ENCODE peak calls at places on chromosomes 1 and 21, in eight cellular contexts. One of them, this sample, is unnamed.

GRCh38 chr1:227891955-227892871 is 55.5 kb downstream of the WNT9A start:
- DNase-seq in CD8-positive, alpha-beta memory T cell: no peak
- DNase-seq in heart right ventricle: no peak
- DNase-seq in choroid plexus epithelial cell: no peak
- DNase-seq in bronchial epithelial cell: no peak
- DNase-seq in LNCaP clone FGC: no peak
- DNase-seq in left lung: peak
- DNase-seq in cardiac muscle cell: no peak
- DNase-seq in this sample: no peak

GRCh38 chr1:228045871-228046270 is 36.6 kb upstream of the ARF1 start:
- DNase-seq in LNCaP clone FGC: no peak
- DNase-seq in bronchial epithelial cell: peak
- DNase-seq in choroid plexus epithelial cell: no peak
- DNase-seq in CD8-positive, alpha-beta memory T cell: no peak
- DNase-seq in heart right ventricle: no peak
- DNase-seq in cardiac muscle cell: no peak
- DNase-seq in left lung: no peak
- DNase-seq in this sample: no peak

GRCh38 chr1:73789965-73790364 is 408.0 kb downstream of the LRRIQ3 start:
- DNase-seq in choroid plexus epithelial cell: no peak
- DNase-seq in LNCaP clone FGC: no peak
- DNase-seq in bronchial epithelial cell: peak
- DNase-seq in CD8-positive, alpha-beta memory T cell: no peak
- DNase-seq in cardiac muscle cell: no peak
- DNase-seq in left lung: no peak
- DNase-seq in heart right ventricle: no peak
- DNase-seq in this sample: no peak

GRCh38 chr1:33902486-33903209 is 38.8 kb downstream of the HMGB4 start:
- DNase-seq in cardiac muscle cell: peak
- DNase-seq in bronchial epithelial cell: no peak
- DNase-seq in LNCaP clone FGC: no peak
- DNase-seq in left lung: no peak
- DNase-seq in CD8-positive, alpha-beta memory T cell: no peak
- DNase-seq in choroid plexus epithelial cell: no peak
- DNase-seq in heart right ventricle: no peak
- DNase-seq in this sample: no peak

GRCh38 chr1:169112241-169112640 is 5.8 kb downstream of the ATP1B1 start:
- DNase-seq in bronchial epithelial cell: no peak
- DNase-seq in cardiac muscle cell: no peak
- DNase-seq in heart right ventricle: no peak
- DNase-seq in LNCaP clone FGC: no peak
- DNase-seq in choroid plexus epithelial cell: peak
- DNase-seq in left lung: no peak
- DNase-seq in CD8-positive, alpha-beta memory T cell: no peak
- DNase-seq in this sample: no peak

GRCh38 chr1:20115479-20115878 is 3.9 kb downstream of the PLA2G2D start:
- DNase-seq in left lung: no peak
- DNase-seq in cardiac muscle cell: no peak
- DNase-seq in CD8-positive, alpha-beta memory T cell: no peak
- DNase-seq in heart right ventricle: no peak
- DNase-seq in LNCaP clone FGC: no peak
- DNase-seq in bronchial epithelial cell: no peak
- DNase-seq in choroid plexus epithelial cell: no peak
- DNase-seq in this sample: no peak

GRCh38 chr1:236419502-236419901 is 25.4 kb downstream of the EDARADD start:
- DNase-seq in bronchial epithelial cell: no peak
- DNase-seq in LNCaP clone FGC: no peak
- DNase-seq in CD8-positive, alpha-beta memory T cell: no peak
- DNase-seq in choroid plexus epithelial cell: no peak
- DNase-seq in left lung: no peak
- DNase-seq in cardiac muscle cell: no peak
- DNase-seq in heart right ventricle: no peak
- DNase-seq in this sample: no peak

GRCh38 chr1:244822878-244823277 is 12.6 kb upstream of the COX20 start:
- DNase-seq in LNCaP clone FGC: no peak
- DNase-seq in choroid plexus epithelial cell: no peak
- DNase-seq in left lung: no peak
- DNase-seq in CD8-positive, alpha-beta memory T cell: no peak
- DNase-seq in bronchial epithelial cell: no peak
- DNase-seq in cardiac muscle cell: no peak
- DNase-seq in heart right ventricle: no peak
- DNase-seq in this sample: no peak

GRCh38 chr1:8358241-8358896 is 40.5 kb downstream of the SLC45A1 start:
- DNase-seq in cardiac muscle cell: no peak
- DNase-seq in choroid plexus epithelial cell: no peak
- DNase-seq in bronchial epithelial cell: no peak
- DNase-seq in left lung: no peak
- DNase-seq in CD8-positive, alpha-beta memory T cell: no peak
- DNase-seq in heart right ventricle: no peak
- DNase-seq in LNCaP clone FGC: no peak
- DNase-seq in this sample: no peak

GRCh38 chr1:51265618-51266017 is 29.5 kb downstream of the RNF11 start:
- DNase-seq in cardiac muscle cell: no peak
- DNase-seq in choroid plexus epithelial cell: no peak
- DNase-seq in bronchial epithelial cell: no peak
- DNase-seq in heart right ventricle: no peak
- DNase-seq in CD8-positive, alpha-beta memory T cell: no peak
- DNase-seq in left lung: no peak
- DNase-seq in LNCaP clone FGC: no peak
- DNase-seq in this sample: no peak

GRCh38 chr1:164787834-164788231 is 228.8 kb downstream of the PBX1 start:
- DNase-seq in LNCaP clone FGC: no peak
- DNase-seq in choroid plexus epithelial cell: peak
- DNase-seq in heart right ventricle: no peak
- DNase-seq in cardiac muscle cell: no peak
- DNase-seq in bronchial epithelial cell: peak
- DNase-seq in CD8-positive, alpha-beta memory T cell: no peak
- DNase-seq in left lung: no peak
- DNase-seq in this sample: no peak

GRCh38 chr1:26529405-26529654 is 231 bp upstream of the RPS6KA1 start:
- DNase-seq in bronchial epithelial cell: no peak
- DNase-seq in cardiac muscle cell: no peak
- DNase-seq in heart right ventricle: no peak
- DNase-seq in CD8-positive, alpha-beta memory T cell: no peak
- DNase-seq in left lung: no peak
- DNase-seq in choroid plexus epithelial cell: no peak
- DNase-seq in LNCaP clone FGC: no peak
- DNase-seq in this sample: no peak
- H3K4me3 ChIP-seq in bronchial epithelial cell: peak
- H3K4me3 ChIP-seq in cardiac muscle cell: peak
- H3K4me3 ChIP-seq in heart right ventricle: peak
- H3K4me3 ChIP-seq in CD8-positive, alpha-beta memory T cell: no peak
- H3K4me3 ChIP-seq in left lung: peak
- H3K4me3 ChIP-seq in choroid plexus epithelial cell: peak
- H3K4me3 ChIP-seq in LNCaP clone FGC: peak
- H3K4me3 ChIP-seq in this sample: peak

DNA sequence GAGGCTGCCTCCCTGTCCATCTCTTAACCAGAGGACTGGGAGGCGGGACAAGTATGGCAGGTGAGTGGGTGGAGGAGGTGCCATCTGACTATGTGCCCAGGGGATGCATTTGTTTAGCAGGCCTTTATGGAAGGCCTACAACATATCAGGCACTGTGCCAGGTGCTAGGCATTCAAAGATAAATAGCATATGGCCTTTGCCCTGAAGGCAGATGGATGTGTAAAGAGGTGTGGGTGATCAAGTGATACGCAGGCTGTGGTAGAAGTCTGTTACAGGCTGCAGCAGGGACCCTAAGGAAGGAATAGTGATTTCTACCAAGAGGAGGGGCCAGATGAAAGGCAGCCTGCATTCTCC is 136.0 kb upstream of the IPO9 start:
- DNase-seq in heart right ventricle: no peak
- DNase-seq in bronchial epithelial cell: no peak
- DNase-seq in choroid plexus epithelial cell: no peak
- DNase-seq in cardiac muscle cell: no peak
- DNase-seq in LNCaP clone FGC: no peak
- DNase-seq in CD8-positive, alpha-beta memory T cell: no peak
- DNase-seq in left lung: no peak
- DNase-seq in this sample: no peak
- H3K4me3 ChIP-seq in heart right ventricle: no peak
- H3K4me3 ChIP-seq in bronchial epithelial cell: no peak
- H3K4me3 ChIP-seq in choroid plexus epithelial cell: no peak
- H3K4me3 ChIP-seq in cardiac muscle cell: no peak
- H3K4me3 ChIP-seq in LNCaP clone FGC: no peak
- H3K4me3 ChIP-seq in CD8-positive, alpha-beta memory T cell: no peak
- H3K4me3 ChIP-seq in left lung: no peak
- H3K4me3 ChIP-seq in this sample: no peak

GRCh38 chr21:46286668-46286982 is 483 bp downstream of the YBEY start:
- DNase-seq in choroid plexus epithelial cell: no peak
- DNase-seq in heart right ventricle: no peak
- DNase-seq in left lung: no peak
- DNase-seq in CD8-positive, alpha-beta memory T cell: no peak
- DNase-seq in bronchial epithelial cell: no peak
- DNase-seq in LNCaP clone FGC: peak
- DNase-seq in cardiac muscle cell: no peak
- DNase-seq in this sample: no peak
- H3K4me3 ChIP-seq in choroid plexus epithelial cell: peak
- H3K4me3 ChIP-seq in heart right ventricle: peak
- H3K4me3 ChIP-seq in left lung: peak
- H3K4me3 ChIP-seq in CD8-positive, alpha-beta memory T cell: peak
- H3K4me3 ChIP-seq in bronchial epithelial cell: peak
- H3K4me3 ChIP-seq in LNCaP clone FGC: peak
- H3K4me3 ChIP-seq in cardiac muscle cell: peak
- H3K4me3 ChIP-seq in this sample: peak

GRCh38 chr1:111471012-111471411 is 2.8 kb upstream of the C1orf162 start:
- DNase-seq in choroid plexus epithelial cell: no peak
- DNase-seq in bronchial epithelial cell: no peak
- DNase-seq in heart right ventricle: no peak
- DNase-seq in CD8-positive, alpha-beta memory T cell: peak
- DNase-seq in cardiac muscle cell: no peak
- DNase-seq in left lung: peak
- DNase-seq in LNCaP clone FGC: no peak
- DNase-seq in this sample: peak
- H3K4me3 ChIP-seq in choroid plexus epithelial cell: no peak
- H3K4me3 ChIP-seq in bronchial epithelial cell: no peak
- H3K4me3 ChIP-seq in heart right ventricle: no peak
- H3K4me3 ChIP-seq in CD8-positive, alpha-beta memory T cell: peak
- H3K4me3 ChIP-seq in cardiac muscle cell: no peak
- H3K4me3 ChIP-seq in left lung: no peak
- H3K4me3 ChIP-seq in LNCaP clone FGC: no peak
- H3K4me3 ChIP-seq in this sample: no peak

GRCh38 chr1:230842801-230843200 is 25.5 kb downstream of the C1orf198 start:
- DNase-seq in LNCaP clone FGC: no peak
- DNase-seq in choroid plexus epithelial cell: no peak
- DNase-seq in cardiac muscle cell: no peak
- DNase-seq in heart right ventricle: peak
- DNase-seq in bronchial epithelial cell: no peak
- DNase-seq in CD8-positive, alpha-beta memory T cell: no peak
- DNase-seq in left lung: no peak
- DNase-seq in this sample: no peak

GRCh38 chr1:230849451-230850194 is 18.7 kb downstream of the C1orf198 start:
- DNase-seq in heart right ventricle: peak
- DNase-seq in LNCaP clone FGC: peak
- DNase-seq in CD8-positive, alpha-beta memory T cell: no peak
- DNase-seq in cardiac muscle cell: peak
- DNase-seq in left lung: peak
- DNase-seq in bronchial epithelial cell: peak
- DNase-seq in choroid plexus epithelial cell: peak
- DNase-seq in this sample: no peak

GRCh38 chr1:230843503-230844309 is 24.6 kb downstream of the C1orf198 start:
- DNase-seq in LNCaP clone FGC: no peak
- DNase-seq in left lung: no peak
- DNase-seq in cardiac muscle cell: no peak
- DNase-seq in CD8-positive, alpha-beta memory T cell: no peak
- DNase-seq in heart right ventricle: no peak
- DNase-seq in choroid plexus epithelial cell: no peak
- DNase-seq in bronchial epithelial cell: no peak
- DNase-seq in this sample: no peak

GRCh38 chr1:230848235-230848634 is 20.1 kb downstream of the C1orf198 start:
- DNase-seq in bronchial epithelial cell: no peak
- DNase-seq in choroid plexus epithelial cell: no peak
- DNase-seq in heart right ventricle: no peak
- DNase-seq in left lung: no peak
- DNase-seq in LNCaP clone FGC: no peak
- DNase-seq in cardiac muscle cell: no peak
- DNase-seq in CD8-positive, alpha-beta memory T cell: no peak
- DNase-seq in this sample: no peak

GRCh38 chr1:230844561-230844960 is 23.8 kb downstream of the C1orf198 start:
- DNase-seq in left lung: no peak
- DNase-seq in bronchial epithelial cell: no peak
- DNase-seq in heart right ventricle: no peak
- DNase-seq in LNCaP clone FGC: no peak
- DNase-seq in CD8-positive, alpha-beta memory T cell: no peak
- DNase-seq in cardiac muscle cell: no peak
- DNase-seq in choroid plexus epithelial cell: no peak
- DNase-seq in this sample: no peak
- H3K4me3 ChIP-seq in left lung: no peak
- H3K4me3 ChIP-seq in bronchial epithelial cell: no peak
- H3K4me3 ChIP-seq in heart right ventricle: no peak
- H3K4me3 ChIP-seq in LNCaP clone FGC: no peak
- H3K4me3 ChIP-seq in CD8-positive, alpha-beta memory T cell: no peak
- H3K4me3 ChIP-seq in cardiac muscle cell: no peak
- H3K4me3 ChIP-seq in choroid plexus epithelial cell: no peak
- H3K4me3 ChIP-seq in this sample: no peak

DNA sequence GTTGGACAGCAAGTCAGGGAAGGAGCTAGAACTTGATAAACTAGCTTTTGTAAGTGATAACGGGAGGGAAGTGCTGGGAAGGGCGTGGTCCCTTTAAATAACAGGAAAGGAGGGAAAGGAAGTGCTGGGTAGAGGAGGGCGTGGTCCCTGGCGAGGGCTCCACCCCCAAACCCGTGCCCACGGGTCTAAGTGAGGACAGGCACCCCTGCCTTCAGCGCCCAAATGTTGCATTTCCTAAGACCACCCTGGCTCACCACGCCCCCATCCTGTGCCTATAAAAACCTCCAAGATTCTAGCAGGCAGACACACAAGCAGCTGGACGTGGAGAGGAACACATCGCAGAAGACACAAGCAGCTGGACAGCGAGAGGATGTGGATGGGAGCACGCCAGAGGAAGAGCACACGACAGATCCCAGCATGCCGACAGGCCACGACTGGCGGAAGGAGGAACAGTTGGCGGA is 58.5 kb downstream of the PALMD start:
- DNase-seq in choroid plexus epithelial cell: no peak
- DNase-seq in heart right ventricle: peak
- DNase-seq in left lung: no peak
- DNase-seq in bronchial epithelial cell: no peak
- DNase-seq in CD8-positive, alpha-beta memory T cell: no peak
- DNase-seq in cardiac muscle cell: no peak
- DNase-seq in LNCaP clone FGC: no peak
- DNase-seq in this sample: no peak
- H3K4me3 ChIP-seq in choroid plexus epithelial cell: no peak
- H3K4me3 ChIP-seq in heart right ventricle: no peak
- H3K4me3 ChIP-seq in left lung: no peak
- H3K4me3 ChIP-seq in bronchial epithelial cell: no peak
- H3K4me3 ChIP-seq in CD8-positive, alpha-beta memory T cell: no peak
- H3K4me3 ChIP-seq in cardiac muscle cell: no peak
- H3K4me3 ChIP-seq in LNCaP clone FGC: no peak
- H3K4me3 ChIP-seq in this sample: no peak

DNA sequence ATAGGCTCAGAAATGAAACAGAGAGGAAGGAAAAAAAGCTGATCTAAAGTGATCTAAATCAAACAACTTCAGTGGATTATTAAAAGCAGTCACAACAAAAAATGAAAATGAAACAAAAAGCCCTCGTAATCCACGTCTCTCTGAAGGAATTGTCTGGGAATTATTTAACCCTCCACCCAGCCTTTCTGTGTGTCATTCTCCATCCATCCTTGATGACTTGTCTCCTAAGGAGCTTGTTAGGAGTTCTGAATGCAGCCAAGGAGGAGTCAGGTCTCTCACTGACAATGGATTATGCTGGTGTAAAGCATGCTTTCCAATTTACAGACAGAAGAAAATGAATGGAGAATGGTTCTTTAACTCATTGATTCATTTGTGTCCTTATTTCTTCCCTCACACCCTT is 359.3 kb upstream of the RUNX1 start:
- DNase-seq in heart right ventricle: no peak
- DNase-seq in left lung: no peak
- DNase-seq in bronchial epithelial cell: no peak
- DNase-seq in CD8-positive, alpha-beta memory T cell: no peak
- DNase-seq in cardiac muscle cell: no peak
- DNase-seq in choroid plexus epithelial cell: no peak
- DNase-seq in LNCaP clone FGC: no peak
- DNase-seq in this sample: no peak
- H3K4me3 ChIP-seq in heart right ventricle: peak
- H3K4me3 ChIP-seq in left lung: no peak
- H3K4me3 ChIP-seq in bronchial epithelial cell: no peak
- H3K4me3 ChIP-seq in CD8-positive, alpha-beta memory T cell: no peak
- H3K4me3 ChIP-seq in cardiac muscle cell: no peak
- H3K4me3 ChIP-seq in choroid plexus epithelial cell: no peak
- H3K4me3 ChIP-seq in LNCaP clone FGC: no peak
- H3K4me3 ChIP-seq in this sample: no peak